ENCODE peak calls at places on chromosomes 3 and 15, in six cellular contexts. C is stomach, H is IMR-90, T is body of pancreas, E is HCT116, R is spleen. P is an unnamed sample.

GRCh38 chr3:176275113-176275512 is 922.2 kb downstream of the TBL1XR1 start:
- DNase-seq in T (no peak), E (no peak), C (no peak), R (no peak), H (no peak), P (no peak)

GRCh38 chr3:152834354-152835310 is at the start of gene P2RY1:
- DNase-seq in R (peak), T (peak), E (peak), H (peak), C (peak), P (peak)

GRCh38 chr3:163490119-163490518 is 1588.2 kb downstream of the SI start:
- DNase-seq in R (peak), H (no peak), E (peak), T (peak), C (peak), P (peak)

GRCh38 chr3:116246406-116246805 is 198.9 kb downstream of the LSAMP start:
- DNase-seq in C (no peak), R (no peak), H (no peak), E (no peak), T (no peak), P (no peak)

GRCh38 chr3:4416961-4417360 is 50.1 kb downstream of the SUMF1 start:
- DNase-seq in H (peak), E (peak), C (no peak), R (no peak), T (no peak), P (no peak)

GRCh38 chr15:74227968-74228722 is 8.0 kb upstream of the CCDC33 start:
- DNase-seq in C (peak), E (no peak), H (no peak), T (no peak), R (no peak), P (no peak)

GRCh38 chr15:99472416-99473145 is 93.2 kb upstream of the MEF2A start:
- DNase-seq in H (no peak), E (no peak), C (no peak), R (no peak), T (peak), P (no peak)

GRCh38 chr3:38649500-38650247 is at the start of gene SCN5A:
- DNase-seq in C (peak), T (peak), H (no peak), E (no peak), R (peak), P (peak)

GRCh38 chr15:99558571-99558970 is 7.2 kb upstream of the MEF2A start:
- DNase-seq in R (no peak), C (no peak), H (no peak), E (no peak), T (no peak), P (no peak)

GRCh38 chr15:63157891-63158431 is 684 bp upstream of the RPS27L start:
- DNase-seq in E (peak), C (peak), R (no peak), H (peak), T (peak), P (peak)

GRCh38 chr15:74988007-74988800 is 7.2 kb upstream of the SCAMP5 start:
- DNase-seq in T (peak), E (peak), C (peak), H (peak), R (peak), P (peak)

GRCh38 chr3:170815340-170815739 is 54.7 kb downstream of the RPL22L1 start:
- DNase-seq in R (no peak), E (peak), H (no peak), C (peak), T (peak), P (no peak)

GRCh38 chr3:9500108-9501050 is 53.2 kb downstream of the LHFPL4 start:
- DNase-seq in H (peak), E (peak), R (peak), T (peak), C (peak), P (peak)

GRCh38 chr3:126355251-126355650 is 2.0 kb downstream of the KLF15 start:
- DNase-seq in H (no peak), T (no peak), E (no peak), C (no peak), R (peak), P (no peak)

GRCh38 chr3:129399895-129400357 is 28.5 kb downstream of the EFCAB12 start:
- DNase-seq in H (no peak), T (no peak), C (no peak), E (peak), R (no peak), P (peak)

GRCh38 chr3:125116311-125117069 is 60.7 kb upstream of the HEG1 start:
- DNase-seq in E (no peak), C (no peak), T (no peak), H (peak), R (no peak), P (no peak)

GRCh38 chr3:71206821-71207220 is 376.7 kb downstream of the FOXP1 start:
- DNase-seq in T (peak), H (no peak), R (no peak), E (no peak), C (no peak), P (no peak)

GRCh38 chr3:171354049-171354705 is 106.0 kb downstream of the TNIK start:
- DNase-seq in H (no peak), R (no peak), T (no peak), C (no peak), E (peak), P (no peak)

GRCh38 chr3:14203521-14204079 is 25.0 kb downstream of the LSM3 start:
- DNase-seq in H (peak), E (peak), R (no peak), T (peak), C (peak), P (peak)

GRCh38 chr3:22887664-22888291 is 315.3 kb upstream of the UBE2E2 start:
- DNase-seq in R (no peak), H (peak), C (no peak), T (no peak), E (peak), P (peak)

GRCh38 chr15:60301024-60301423 is 96.8 kb downstream of the ANXA2 start:
- DNase-seq in H (no peak), R (no peak), T (no peak), C (no peak), E (peak), P (no peak)

DNA sequence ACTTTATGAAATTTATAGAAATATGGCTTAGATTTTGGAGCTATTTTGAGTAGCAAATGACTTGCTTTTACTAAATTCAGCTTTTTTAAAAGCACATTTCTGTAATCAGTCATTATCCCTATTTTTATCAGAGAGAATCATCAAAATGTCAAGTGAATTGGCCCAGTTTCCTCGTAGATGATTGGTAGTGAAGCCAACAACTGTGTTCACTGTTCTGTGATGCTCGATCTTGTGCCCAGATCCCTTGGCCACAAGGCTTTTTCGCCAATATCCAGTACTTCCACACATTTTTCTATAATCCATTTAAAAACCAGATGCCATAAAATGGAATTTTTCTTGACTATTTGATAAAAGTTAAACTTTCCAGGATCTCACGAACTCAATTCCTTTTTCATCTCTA is 336.5 kb downstream of the ZNF385D start:
- DNase-seq in T (no peak), E (no peak), C (no peak), R (no peak), H (no peak), P (no peak)
- TF ChIP-seq POLR2A in T (no peak), E (no peak), C (no peak), R (no peak), H (no peak), P (no peak)

GRCh38 chr3:59968510-59968909 is 918.7 kb upstream of the CFAP20DC start:
- DNase-seq in C (no peak), H (no peak), R (no peak), T (peak), E (no peak), P (no peak)
- TF ChIP-seq CTCF in C (no peak), H (no peak), R (no peak), T (no peak), E (no peak), P (no peak)

GRCh38 chr3:124035463-124036121 is 43.7 kb upstream of the ROPN1 start:
- DNase-seq in C (no peak), R (no peak), E (no peak), H (no peak), T (peak), P (no peak)
- TF ChIP-seq POLR2A in C (no peak), R (no peak), E (no peak), H (no peak), T (no peak), P (no peak)

GRCh38 chr15:64893481-64894394 is 18.0 kb upstream of the ANKDD1A start:
- DNase-seq in E (peak), T (peak), R (peak), C (peak), H (peak), P (peak)

GRCh38 chr15:64894395-64895056 is 17.2 kb upstream of the ANKDD1A start:
- DNase-seq in E (no peak), H (no peak), C (peak), T (no peak), R (peak), P (peak)

GRCh38 chr15:64897345-64897985 is 14.2 kb upstream of the ANKDD1A start:
- DNase-seq in T (peak), E (no peak), R (peak), H (peak), C (peak), P (peak)

GRCh38 chr15:64896371-64897069 is 15.2 kb upstream of the ANKDD1A start:
- DNase-seq in C (no peak), T (no peak), E (no peak), H (no peak), R (no peak), P (no peak)

GRCh38 chr15:64895285-64896065 is 16.2 kb upstream of the ANKDD1A start:
- DNase-seq in T (peak), H (peak), R (no peak), C (peak), E (no peak), P (peak)
- TF ChIP-seq CTCF in T (no peak), H (no peak), R (peak), C (no peak), E (no peak), P (no peak)